ENCODE peak calls at places on chromosome 20, in ten cellular contexts. W, N, Q, Y, J, K, H, L, X and Z are unnamed samples.

GRCh38 chr20:46715292-46715756 is 5.9 kb downstream of the SLC2A10 start:
- DNase-seq in N (peak; percentile 47), X (no peak), L (no peak), Y (no peak), J (peak; percentile 30), K (no peak), H (peak; percentile 92), Q (no peak), W (peak; percentile 25), Z (no peak)

GRCh38 chr20:32439132-32439829 is 81.2 kb downstream of the ASXL1 start:
- DNase-seq in Y (no peak), K (peak; percentile 75), N (peak; percentile 69), Q (no peak), X (no peak), W (peak; percentile 68), L (no peak), H (peak; percentile 44), J (no peak), Z (no peak)

GRCh38 chr20:57596998-57597939 is 23.0 kb downstream of the ZBP1 start:
- DNase-seq in H (peak; percentile 60), J (peak; percentile 85), L (peak; percentile 3), X (no peak), W (no peak), Q (peak; percentile 65), N (peak; percentile 47), K (peak; percentile 8), Y (peak; percentile 96), Z (peak; percentile 91)

GRCh38 chr20:62959101-62959971 is 6.8 kb downstream of the SLC17A9 start:
- DNase-seq in J (no peak), Q (no peak), W (no peak), H (no peak), N (no peak), L (no peak), X (no peak), Y (peak; percentile 69), K (no peak), Z (no peak)

GRCh38 chr20:52192296-52193007 is 873 bp upstream of the ZFP64 start:
- DNase-seq in Q (no peak), J (no peak), X (no peak), K (no peak), L (peak; percentile 57), Y (no peak), H (no peak), W (peak; percentile 0), N (peak; percentile 59), Z (peak; percentile 56)

GRCh38 chr20:53958240-53958639 is 112.2 kb downstream of the BCAS1 start:
- DNase-seq in N (no peak), H (no peak), L (no peak), X (no peak), Q (no peak), Y (no peak), W (no peak), J (no peak), K (no peak), Z (no peak)

GRCh38 chr20:46214831-46215488 is 93.3 kb downstream of the CDH22 start:
- DNase-seq in X (no peak), K (no peak), N (peak; percentile 37), L (no peak), W (no peak), Q (no peak), Y (no peak), J (no peak), H (no peak), Z (peak; percentile 19)

GRCh38 chr20:62063981-62064787 is 1.5 kb downstream of the TAF4 start:
- DNase-seq in L (no peak), K (no peak), N (peak; percentile 64), Y (peak; percentile 87), X (no peak), H (no peak), Q (no peak), J (peak; percentile 31), W (no peak), Z (no peak)

GRCh38 chr20:37543828-37544227 is 16.2 kb upstream of the BLCAP start:
- DNase-seq in N (peak; percentile 20), H (peak; percentile 70), Y (no peak), Q (no peak), K (peak; percentile 41), W (no peak), J (no peak), X (no peak), L (no peak), Z (no peak)

GRCh38 chr20:9999660-10000059 is 35.1 kb upstream of the ANKEF1 start:
- DNase-seq in H (no peak), N (no peak), L (no peak), W (no peak), K (no peak), X (no peak), Q (no peak), J (no peak), Y (no peak), Z (no peak)

GRCh38 chr20:62054451-62054953 is 11.2 kb downstream of the TAF4 start:
- DNase-seq in L (no peak), Y (peak; percentile 38), Q (no peak), N (no peak), X (no peak), K (no peak), J (no peak), H (no peak), W (no peak), Z (no peak)

GRCh38 chr20:36128463-36129176 is 25.9 kb upstream of the EPB41L1 start:
- DNase-seq in N (peak; percentile 91), L (no peak), J (no peak), W (peak; percentile 98), Q (no peak), K (peak; percentile 37), Y (no peak), H (peak; percentile 49), X (no peak), Z (no peak)

GRCh38 chr20:454951-455350 is 7.4 kb downstream of the TBC1D20 start:
- DNase-seq in Y (no peak), H (no peak), W (no peak), X (no peak), J (no peak), L (no peak), N (no peak), Q (no peak), K (no peak), Z (no peak)

GRCh38 chr20:49460131-49460530 is 22.3 kb downstream of the KCNB1 start:
- DNase-seq in H (no peak), N (no peak), K (no peak), W (no peak), Q (no peak), X (no peak), L (no peak), J (no peak), Y (no peak), Z (no peak)

GRCh38 chr20:49161428-49162152 is 26.5 kb downstream of the STAU1 start:
- DNase-seq in W (no peak), Q (no peak), X (no peak), Y (no peak), J (no peak), K (no peak), L (no peak), H (no peak), N (no peak), Z (no peak)

GRCh38 chr20:16385462-16385861 is 187.8 kb downstream of the KIF16B start:
- DNase-seq in K (no peak), Y (no peak), L (peak; percentile 77), J (no peak), W (no peak), H (no peak), N (peak; percentile 59), X (no peak), Q (no peak), Z (no peak)

GRCh38 chr20:25050501-25051350 is 7.2 kb downstream of the ACSS1 start:
- DNase-seq in H (no peak), Q (no peak), W (no peak), X (peak; percentile 69), L (no peak), N (no peak), K (no peak), Y (no peak), J (no peak), Z (peak; percentile 40)

GRCh38 chr20:32991386-32991785 is 12.8 kb downstream of the SUN5 start:
- DNase-seq in L (no peak), J (no peak), H (no peak), Q (no peak), X (no peak), W (no peak), K (no peak), N (no peak), Y (no peak), Z (peak; percentile 24)

GRCh38 chr20:36717657-36718056 is 28.2 kb downstream of the NDRG3 start:
- DNase-seq in N (no peak), J (peak; percentile 8), Y (no peak), W (no peak), K (no peak), H (peak; percentile 8), Q (no peak), L (no peak), X (no peak), Z (no peak)

GRCh38 chr20:63969851-63970713 is at the start of gene ZNF512B:
- DNase-seq in N (peak; percentile 61), K (no peak), J (peak; percentile 76), Y (peak; percentile 92), W (no peak), Q (peak; percentile 53), X (peak; percentile 76), H (peak; percentile 70), L (peak; percentile 30), Z (peak; percentile 78)

GRCh38 chr20:11912013-11912663 is 5.6 kb upstream of the BTBD3 start:
- DNase-seq in Y (no peak), J (peak; percentile 8), W (no peak), H (peak; percentile 43), X (no peak), N (peak; percentile 10), Q (no peak), L (peak; percentile 30), K (no peak), Z (no peak)

GRCh38 chr20:35821807-35822242 is 50.0 kb downstream of the PHF20 start:
- DNase-seq in J (no peak), Y (no peak), H (peak; percentile 73), N (peak; percentile 62), Q (no peak), L (no peak), X (no peak), K (peak; percentile 70), W (peak; percentile 21), Z (no peak)

GRCh38 chr20:48921883-48922867 is 664 bp downstream of the ARFGEF2 start:
- DNase-seq in K (no peak), L (peak; percentile 87), N (peak; percentile 78), Q (no peak), H (no peak), X (no peak), W (no peak), J (no peak), Y (no peak), Z (peak; percentile 81)

GRCh38 chr20:18739785-18740184 is 73.8 kb upstream of the SCP2D1 start:
- DNase-seq in W (peak; percentile 75), Y (no peak), J (no peak), H (peak; percentile 88), L (peak; percentile 27), N (no peak), X (no peak), Q (no peak), K (peak; percentile 85), Z (no peak)

GRCh38 chr20:330233-331149 is 5.1 kb downstream of the SOX12 start:
- DNase-seq in H (peak; percentile 78), K (peak; percentile 52), X (no peak), W (peak; percentile 52), L (peak; percentile 66), Q (peak; percentile 43), J (peak; percentile 53), Y (no peak), N (peak; percentile 71), Z (peak; percentile 70)

GRCh38 chr20:45944151-45944964 is 9.9 kb downstream of the PCIF1 start:
- DNase-seq in J (no peak), X (no peak), Y (no peak), W (no peak), K (no peak), N (peak; percentile 60), L (no peak), H (peak; percentile 33), Q (no peak), Z (no peak)

GRCh38 chr20:47859255-47859654 is 74.0 kb upstream of the SULF2 start:
- DNase-seq in L (no peak), K (peak; percentile 19), W (no peak), Y (no peak), H (peak; percentile 23), N (no peak), J (no peak), Q (no peak), X (no peak), Z (no peak)

GRCh38 chr20:53833333-53834043 is 236.9 kb downstream of the BCAS1 start:
- DNase-seq in K (no peak), Y (no peak), N (peak; percentile 23), X (no peak), J (no peak), L (no peak), H (no peak), Q (no peak), W (no peak), Z (no peak)